ENCODE peak calls at places on chromosomes 16 and 17, in nine cellular contexts. N is amniotic stem cell; Y is EL; B is activated CD4-positive, alpha-beta memory T cell treated with anti-CD3 and anti-CD28 coated beads for 36 hours; P is Caki2; G is HT1080; I is activated T-cell treated with anti-CD3 and anti-CD28 coated beads for 4 hours; J is ovary; T is stromal cell of bone marrow. L is an unnamed sample.

GRCh38 chr16:25014500-25015147 is 545 bp downstream of the ARHGAP17 start:
- DNase-seq in N (no peak), Y (peak), B (peak), P (no peak), G (peak), I (no peak), J (peak), T (no peak), L (peak)

GRCh38 chr16:16096161-16096857 is 127.0 kb downstream of the ABCC6 start:
- DNase-seq in N (no peak), Y (peak), B (no peak), P (peak), G (no peak), I (no peak), J (peak), T (peak), L (no peak)

GRCh38 chr16:19393226-19394074 is 24.2 kb upstream of the TMC5 start:
- DNase-seq in N (no peak), Y (peak), B (no peak), P (peak), G (peak), I (no peak), J (no peak), T (no peak), L (no peak)

GRCh38 chr17:63550816-63551639 is 751 bp downstream of the DCAF7 start:
- DNase-seq in N (no peak), Y (peak), B (peak), P (no peak), G (peak), I (peak), J (no peak), T (no peak), L (no peak)

GRCh38 chr16:50245417-50246298 is 20.7 kb upstream of the ADCY7 start:
- DNase-seq in N (peak), Y (peak), B (peak), P (peak), G (peak), I (peak), J (peak), T (peak), L (peak)

GRCh38 chr17:37089998-37090397 is 141.2 kb downstream of the AATF start:
- DNase-seq in N (no peak), Y (no peak), B (peak), P (no peak), G (no peak), I (no peak), J (no peak), T (no peak), L (no peak)

GRCh38 chr17:8072727-8073461 is 14.6 kb downstream of the ALOX12B start:
- DNase-seq in N (no peak), Y (no peak), B (peak), P (no peak), G (no peak), I (no peak), J (no peak), T (no peak), L (no peak)

GRCh38 chr16:12794486-12795399 is 8.9 kb downstream of the CPPED1 start:
- DNase-seq in N (no peak), Y (no peak), B (no peak), P (no peak), G (no peak), I (no peak), J (peak), T (no peak), L (no peak)

GRCh38 chr17:50817142-50817751 is 18.1 kb upstream of the WFIKKN2 start:
- DNase-seq in N (no peak), Y (peak), B (peak), P (no peak), G (no peak), I (peak), J (peak), T (no peak), L (peak)

GRCh38 chr17:77453613-77454559 is 313.1 kb downstream of the SEC14L1 start:
- DNase-seq in N (no peak), Y (no peak), B (peak), P (no peak), G (no peak), I (no peak), J (no peak), T (no peak), L (no peak)

GRCh38 chr17:49315551-49315951 is 46.5 kb downstream of the ZNF652 start:
- DNase-seq in N (peak), Y (peak), B (peak), P (peak), G (peak), I (peak), J (peak), T (peak), L (peak)

GRCh38 chr16:88197481-88198456 is 185.0 kb upstream of the ZNF469 start:
- DNase-seq in N (no peak), Y (no peak), B (no peak), P (no peak), G (no peak), I (no peak), J (no peak), T (no peak), L (no peak)

GRCh38 chr17:1234455-1234854 is 35.8 kb upstream of the BHLHA9 start:
- DNase-seq in N (no peak), Y (no peak), B (no peak), P (no peak), G (no peak), I (no peak), J (no peak), T (no peak), L (no peak)

L was measured in pancreas.